ENCODE peak calls at places on chromosomes 13 and 19, in ten cellular contexts. One of them, this sample, is unnamed.

GRCh38 chr19:47239152-47239551 is 8.2 kb upstream of the BBC3 start:
- DNase-seq in frontal cortex: no peak
- DNase-seq in ELR: peak
- DNase-seq in fibroblast of pulmonary artery: no peak
- DNase-seq in spleen: no peak
- DNase-seq in Caco-2: no peak
- DNase-seq in stimulated activated CD4-positive, alpha-beta T cell treated with anti-CD3 and anti-CD28 coated beads, Interleukin-15, amount 100 ng/mL, for 1 hour: no peak
- DNase-seq in upper lobe of right lung: no peak
- DNase-seq in NCI-H1694: no peak
- DNase-seq in astrocyte: no peak
- DNase-seq in this sample: no peak

GRCh38 chr19:17095141-17095919 is 19.8 kb downstream of the MYO9B start:
- DNase-seq in upper lobe of right lung: no peak
- DNase-seq in Caco-2: no peak
- DNase-seq in frontal cortex: no peak
- DNase-seq in spleen: no peak
- DNase-seq in stimulated activated CD4-positive, alpha-beta T cell treated with anti-CD3 and anti-CD28 coated beads, Interleukin-15, amount 100 ng/mL, for 1 hour: no peak
- DNase-seq in NCI-H1694: no peak
- DNase-seq in astrocyte: peak
- DNase-seq in ELR: no peak
- DNase-seq in fibroblast of pulmonary artery: peak
- DNase-seq in this sample: no peak

GRCh38 chr13:112756081-112756480 is 66.2 kb downstream of the ATP11A start:
- DNase-seq in frontal cortex: no peak
- DNase-seq in ELR: no peak
- DNase-seq in upper lobe of right lung: no peak
- DNase-seq in stimulated activated CD4-positive, alpha-beta T cell treated with anti-CD3 and anti-CD28 coated beads, Interleukin-15, amount 100 ng/mL, for 1 hour: no peak
- DNase-seq in spleen: no peak
- DNase-seq in NCI-H1694: no peak
- DNase-seq in fibroblast of pulmonary artery: no peak
- DNase-seq in astrocyte: no peak
- DNase-seq in Caco-2: no peak
- DNase-seq in this sample: no peak

GRCh38 chr13:109162248-109163051 is 533.0 kb downstream of the MYO16 start:
- DNase-seq in spleen: no peak
- DNase-seq in astrocyte: no peak
- DNase-seq in stimulated activated CD4-positive, alpha-beta T cell treated with anti-CD3 and anti-CD28 coated beads, Interleukin-15, amount 100 ng/mL, for 1 hour: no peak
- DNase-seq in frontal cortex: no peak
- DNase-seq in upper lobe of right lung: no peak
- DNase-seq in NCI-H1694: no peak
- DNase-seq in ELR: no peak
- DNase-seq in Caco-2: no peak
- DNase-seq in fibroblast of pulmonary artery: no peak
- DNase-seq in this sample: no peak

GRCh38 chr19:7925171-7925837 is 631 bp downstream of the CTXN1 start:
- DNase-seq in upper lobe of right lung: peak
- DNase-seq in stimulated activated CD4-positive, alpha-beta T cell treated with anti-CD3 and anti-CD28 coated beads, Interleukin-15, amount 100 ng/mL, for 1 hour: peak
- DNase-seq in frontal cortex: peak
- DNase-seq in spleen: peak
- DNase-seq in fibroblast of pulmonary artery: peak
- DNase-seq in NCI-H1694: peak
- DNase-seq in Caco-2: peak
- DNase-seq in astrocyte: peak
- DNase-seq in ELR: peak
- DNase-seq in this sample: peak

GRCh38 chr13:72290962-72291681 is 424.1 kb upstream of the DACH1 start:
- DNase-seq in fibroblast of pulmonary artery: peak
- DNase-seq in Caco-2: no peak
- DNase-seq in stimulated activated CD4-positive, alpha-beta T cell treated with anti-CD3 and anti-CD28 coated beads, Interleukin-15, amount 100 ng/mL, for 1 hour: no peak
- DNase-seq in frontal cortex: no peak
- DNase-seq in astrocyte: peak
- DNase-seq in upper lobe of right lung: no peak
- DNase-seq in ELR: peak
- DNase-seq in spleen: no peak
- DNase-seq in NCI-H1694: no peak
- DNase-seq in this sample: no peak

GRCh38 chr19:6056801-6057650 is 53.3 kb downstream of the RFX2 start:
- DNase-seq in spleen: no peak
- DNase-seq in upper lobe of right lung: no peak
- DNase-seq in fibroblast of pulmonary artery: peak
- DNase-seq in stimulated activated CD4-positive, alpha-beta T cell treated with anti-CD3 and anti-CD28 coated beads, Interleukin-15, amount 100 ng/mL, for 1 hour: no peak
- DNase-seq in astrocyte: peak
- DNase-seq in NCI-H1694: peak
- DNase-seq in ELR: peak
- DNase-seq in frontal cortex: peak
- DNase-seq in Caco-2: peak
- DNase-seq in this sample: no peak

GRCh38 chr19:4606921-4607678 is 32.2 kb upstream of the TNFAIP8L1 start:
- DNase-seq in fibroblast of pulmonary artery: no peak
- DNase-seq in frontal cortex: peak
- DNase-seq in spleen: peak
- DNase-seq in ELR: no peak
- DNase-seq in astrocyte: no peak
- DNase-seq in Caco-2: no peak
- DNase-seq in upper lobe of right lung: no peak
- DNase-seq in stimulated activated CD4-positive, alpha-beta T cell treated with anti-CD3 and anti-CD28 coated beads, Interleukin-15, amount 100 ng/mL, for 1 hour: no peak
- DNase-seq in NCI-H1694: no peak
- DNase-seq in this sample: peak

GRCh38 chr13:40336228-40337221 is 329.9 kb downstream of the FOXO1 start:
- DNase-seq in astrocyte: no peak
- DNase-seq in frontal cortex: no peak
- DNase-seq in fibroblast of pulmonary artery: no peak
- DNase-seq in upper lobe of right lung: no peak
- DNase-seq in ELR: no peak
- DNase-seq in spleen: no peak
- DNase-seq in stimulated activated CD4-positive, alpha-beta T cell treated with anti-CD3 and anti-CD28 coated beads, Interleukin-15, amount 100 ng/mL, for 1 hour: no peak
- DNase-seq in NCI-H1694: no peak
- DNase-seq in Caco-2: peak
- DNase-seq in this sample: no peak

GRCh38 chr13:112056739-112057433 is 10.1 kb upstream of the SOX1 start:
- DNase-seq in stimulated activated CD4-positive, alpha-beta T cell treated with anti-CD3 and anti-CD28 coated beads, Interleukin-15, amount 100 ng/mL, for 1 hour: no peak
- DNase-seq in fibroblast of pulmonary artery: no peak
- DNase-seq in astrocyte: no peak
- DNase-seq in upper lobe of right lung: no peak
- DNase-seq in spleen: peak
- DNase-seq in ELR: no peak
- DNase-seq in frontal cortex: no peak
- DNase-seq in Caco-2: no peak
- DNase-seq in NCI-H1694: no peak
- DNase-seq in this sample: no peak

GRCh38 chr13:43879323-43880181 is at the start of the genes CCDC122 and LACC1:
- DNase-seq in ELR: peak
- DNase-seq in stimulated activated CD4-positive, alpha-beta T cell treated with anti-CD3 and anti-CD28 coated beads, Interleukin-15, amount 100 ng/mL, for 1 hour: peak
- DNase-seq in Caco-2: peak
- DNase-seq in upper lobe of right lung: peak
- DNase-seq in frontal cortex: peak
- DNase-seq in fibroblast of pulmonary artery: peak
- DNase-seq in astrocyte: peak
- DNase-seq in NCI-H1694: no peak
- DNase-seq in spleen: peak
- DNase-seq in this sample: peak

GRCh38 chr13:98429977-98430785 is 146.7 kb downstream of the STK24 start:
- DNase-seq in upper lobe of right lung: no peak
- DNase-seq in fibroblast of pulmonary artery: no peak
- DNase-seq in frontal cortex: no peak
- DNase-seq in Caco-2: no peak
- DNase-seq in NCI-H1694: no peak
- DNase-seq in astrocyte: peak
- DNase-seq in ELR: no peak
- DNase-seq in stimulated activated CD4-positive, alpha-beta T cell treated with anti-CD3 and anti-CD28 coated beads, Interleukin-15, amount 100 ng/mL, for 1 hour: no peak
- DNase-seq in spleen: no peak
- DNase-seq in this sample: no peak

GRCh38 chr13:36414461-36414860 is 17.8 kb upstream of the CCNA1 start:
- DNase-seq in fibroblast of pulmonary artery: no peak
- DNase-seq in spleen: no peak
- DNase-seq in stimulated activated CD4-positive, alpha-beta T cell treated with anti-CD3 and anti-CD28 coated beads, Interleukin-15, amount 100 ng/mL, for 1 hour: no peak
- DNase-seq in NCI-H1694: no peak
- DNase-seq in astrocyte: no peak
- DNase-seq in frontal cortex: no peak
- DNase-seq in Caco-2: no peak
- DNase-seq in ELR: no peak
- DNase-seq in upper lobe of right lung: no peak
- DNase-seq in this sample: no peak

GRCh38 chr19:44640518-44640917 is 3.2 kb upstream of the PVR start:
- DNase-seq in stimulated activated CD4-positive, alpha-beta T cell treated with anti-CD3 and anti-CD28 coated beads, Interleukin-15, amount 100 ng/mL, for 1 hour: no peak
- DNase-seq in ELR: peak
- DNase-seq in astrocyte: peak
- DNase-seq in fibroblast of pulmonary artery: peak
- DNase-seq in frontal cortex: no peak
- DNase-seq in spleen: no peak
- DNase-seq in upper lobe of right lung: no peak
- DNase-seq in Caco-2: no peak
- DNase-seq in NCI-H1694: no peak
- DNase-seq in this sample: no peak

GRCh38 chr19:52527954-52528326 is 472 bp downstream of the ZNF808 start:
- DNase-seq in stimulated activated CD4-positive, alpha-beta T cell treated with anti-CD3 and anti-CD28 coated beads, Interleukin-15, amount 100 ng/mL, for 1 hour: no peak
- DNase-seq in NCI-H1694: no peak
- DNase-seq in astrocyte: no peak
- DNase-seq in fibroblast of pulmonary artery: no peak
- DNase-seq in frontal cortex: no peak
- DNase-seq in ELR: peak
- DNase-seq in Caco-2: no peak
- DNase-seq in upper lobe of right lung: peak
- DNase-seq in spleen: peak
- DNase-seq in this sample: no peak

GRCh38 chr19:29878973-29879654 is 62.9 kb upstream of the URI1 start:
- DNase-seq in Caco-2: peak
- DNase-seq in stimulated activated CD4-positive, alpha-beta T cell treated with anti-CD3 and anti-CD28 coated beads, Interleukin-15, amount 100 ng/mL, for 1 hour: no peak
- DNase-seq in frontal cortex: peak
- DNase-seq in fibroblast of pulmonary artery: peak
- DNase-seq in astrocyte: peak
- DNase-seq in upper lobe of right lung: no peak
- DNase-seq in NCI-H1694: peak
- DNase-seq in ELR: peak
- DNase-seq in spleen: peak
- DNase-seq in this sample: no peak

GRCh38 chr13:44136693-44137268 is 236.8 kb upstream of the SERP2 start:
- DNase-seq in NCI-H1694: no peak
- DNase-seq in fibroblast of pulmonary artery: no peak
- DNase-seq in upper lobe of right lung: no peak
- DNase-seq in spleen: no peak
- DNase-seq in Caco-2: no peak
- DNase-seq in frontal cortex: no peak
- DNase-seq in ELR: peak
- DNase-seq in astrocyte: peak
- DNase-seq in stimulated activated CD4-positive, alpha-beta T cell treated with anti-CD3 and anti-CD28 coated beads, Interleukin-15, amount 100 ng/mL, for 1 hour: no peak
- DNase-seq in this sample: no peak